ENCODE peak calls at places on chromosomes 5 and 9, in eight cellular contexts. One of them, this sample, is unnamed.

GRCh38 chr5:174811438-174811837 is 87.1 kb downstream of the MSX2 start:
- DNase-seq in Calu3: no peak
- DNase-seq in IMR-90: no peak
- DNase-seq in H4: no peak
- DNase-seq in posterior cingulate gyrus: no peak
- DNase-seq in HuH-7: no peak
- DNase-seq in stimulated activated CD8-positive, alpha-beta memory T cell treated with anti-CD3 and anti-CD28 coated beads, Interleukin-4, amount 100 ng/mL, for 4 hours: no peak
- DNase-seq in effector CD4-positive, alpha-beta T cell: no peak
- DNase-seq in this sample: no peak

GRCh38 chr9:131237931-131238401 is 38.3 kb downstream of the FAM78A start:
- DNase-seq in H4: peak
- DNase-seq in IMR-90: peak
- DNase-seq in posterior cingulate gyrus: peak
- DNase-seq in effector CD4-positive, alpha-beta T cell: peak
- DNase-seq in Calu3: no peak
- DNase-seq in stimulated activated CD8-positive, alpha-beta memory T cell treated with anti-CD3 and anti-CD28 coated beads, Interleukin-4, amount 100 ng/mL, for 4 hours: peak
- DNase-seq in HuH-7: no peak
- DNase-seq in this sample: no peak

GRCh38 chr5:71653119-71653518 is 66.0 kb upstream of the CARTPT start:
- DNase-seq in H4: no peak
- DNase-seq in posterior cingulate gyrus: no peak
- DNase-seq in stimulated activated CD8-positive, alpha-beta memory T cell treated with anti-CD3 and anti-CD28 coated beads, Interleukin-4, amount 100 ng/mL, for 4 hours: no peak
- DNase-seq in HuH-7: no peak
- DNase-seq in Calu3: no peak
- DNase-seq in IMR-90: no peak
- DNase-seq in effector CD4-positive, alpha-beta T cell: no peak
- DNase-seq in this sample: no peak

GRCh38 chr5:32522429-32523143 is 62.8 kb upstream of the SUB1 start:
- DNase-seq in posterior cingulate gyrus: no peak
- DNase-seq in IMR-90: peak
- DNase-seq in Calu3: no peak
- DNase-seq in HuH-7: no peak
- DNase-seq in stimulated activated CD8-positive, alpha-beta memory T cell treated with anti-CD3 and anti-CD28 coated beads, Interleukin-4, amount 100 ng/mL, for 4 hours: no peak
- DNase-seq in effector CD4-positive, alpha-beta T cell: no peak
- DNase-seq in H4: peak
- DNase-seq in this sample: no peak

GRCh38 chr9:114291064-114291474 is 31.8 kb upstream of the ORM1 start:
- DNase-seq in H4: peak
- DNase-seq in Calu3: peak
- DNase-seq in effector CD4-positive, alpha-beta T cell: peak
- DNase-seq in posterior cingulate gyrus: peak
- DNase-seq in stimulated activated CD8-positive, alpha-beta memory T cell treated with anti-CD3 and anti-CD28 coated beads, Interleukin-4, amount 100 ng/mL, for 4 hours: peak
- DNase-seq in HuH-7: peak
- DNase-seq in IMR-90: peak
- DNase-seq in this sample: peak

GRCh38 chr5:88690619-88691560 is 192.1 kb downstream of the MEF2C start:
- DNase-seq in IMR-90: peak
- DNase-seq in HuH-7: peak
- DNase-seq in Calu3: peak
- DNase-seq in posterior cingulate gyrus: peak
- DNase-seq in effector CD4-positive, alpha-beta T cell: peak
- DNase-seq in stimulated activated CD8-positive, alpha-beta memory T cell treated with anti-CD3 and anti-CD28 coated beads, Interleukin-4, amount 100 ng/mL, for 4 hours: peak
- DNase-seq in H4: peak
- DNase-seq in this sample: peak

GRCh38 chr9:124784503-124784902 is 7.6 kb downstream of the OLFML2A start:
- DNase-seq in HuH-7: no peak
- DNase-seq in effector CD4-positive, alpha-beta T cell: no peak
- DNase-seq in Calu3: no peak
- DNase-seq in IMR-90: no peak
- DNase-seq in H4: no peak
- DNase-seq in posterior cingulate gyrus: no peak
- DNase-seq in stimulated activated CD8-positive, alpha-beta memory T cell treated with anti-CD3 and anti-CD28 coated beads, Interleukin-4, amount 100 ng/mL, for 4 hours: no peak
- DNase-seq in this sample: no peak

GRCh38 chr9:126709241-126709640 is 95.5 kb downstream of the LMX1B start:
- DNase-seq in H4: peak
- DNase-seq in Calu3: no peak
- DNase-seq in IMR-90: no peak
- DNase-seq in effector CD4-positive, alpha-beta T cell: no peak
- DNase-seq in posterior cingulate gyrus: no peak
- DNase-seq in HuH-7: no peak
- DNase-seq in stimulated activated CD8-positive, alpha-beta memory T cell treated with anti-CD3 and anti-CD28 coated beads, Interleukin-4, amount 100 ng/mL, for 4 hours: no peak
- DNase-seq in this sample: no peak

GRCh38 chr9:486156-486555 is 271.5 kb downstream of the DOCK8 start:
- DNase-seq in IMR-90: no peak
- DNase-seq in effector CD4-positive, alpha-beta T cell: no peak
- DNase-seq in HuH-7: no peak
- DNase-seq in Calu3: no peak
- DNase-seq in stimulated activated CD8-positive, alpha-beta memory T cell treated with anti-CD3 and anti-CD28 coated beads, Interleukin-4, amount 100 ng/mL, for 4 hours: no peak
- DNase-seq in H4: no peak
- DNase-seq in posterior cingulate gyrus: no peak
- DNase-seq in this sample: no peak

GRCh38 chr9:134671341-134672113 is 29.9 kb downstream of the COL5A1 start:
- DNase-seq in stimulated activated CD8-positive, alpha-beta memory T cell treated with anti-CD3 and anti-CD28 coated beads, Interleukin-4, amount 100 ng/mL, for 4 hours: no peak
- DNase-seq in Calu3: no peak
- DNase-seq in posterior cingulate gyrus: no peak
- DNase-seq in effector CD4-positive, alpha-beta T cell: no peak
- DNase-seq in H4: no peak
- DNase-seq in HuH-7: no peak
- DNase-seq in IMR-90: no peak
- DNase-seq in this sample: no peak

GRCh38 chr9:113299800-113300292 is 3.3 kb downstream of the RNF183 start:
- DNase-seq in HuH-7: no peak
- DNase-seq in H4: peak
- DNase-seq in stimulated activated CD8-positive, alpha-beta memory T cell treated with anti-CD3 and anti-CD28 coated beads, Interleukin-4, amount 100 ng/mL, for 4 hours: no peak
- DNase-seq in effector CD4-positive, alpha-beta T cell: no peak
- DNase-seq in posterior cingulate gyrus: no peak
- DNase-seq in IMR-90: no peak
- DNase-seq in Calu3: peak
- DNase-seq in this sample: no peak

GRCh38 chr5:16152601-16153568 is 26.7 kb downstream of the MARCHF11 start:
- DNase-seq in HuH-7: no peak
- DNase-seq in effector CD4-positive, alpha-beta T cell: no peak
- DNase-seq in posterior cingulate gyrus: no peak
- DNase-seq in stimulated activated CD8-positive, alpha-beta memory T cell treated with anti-CD3 and anti-CD28 coated beads, Interleukin-4, amount 100 ng/mL, for 4 hours: no peak
- DNase-seq in IMR-90: no peak
- DNase-seq in H4: no peak
- DNase-seq in Calu3: no peak
- DNase-seq in this sample: no peak

GRCh38 chr5:168401226-168401625 is 85.0 kb upstream of the RARS1 start:
- DNase-seq in Calu3: peak
- DNase-seq in IMR-90: no peak
- DNase-seq in posterior cingulate gyrus: no peak
- DNase-seq in effector CD4-positive, alpha-beta T cell: no peak
- DNase-seq in HuH-7: no peak
- DNase-seq in H4: no peak
- DNase-seq in stimulated activated CD8-positive, alpha-beta memory T cell treated with anti-CD3 and anti-CD28 coated beads, Interleukin-4, amount 100 ng/mL, for 4 hours: no peak
- DNase-seq in this sample: no peak

GRCh38 chr9:116904165-116904564 is 217.1 kb downstream of the TRIM32 start:
- DNase-seq in Calu3: no peak
- DNase-seq in IMR-90: no peak
- DNase-seq in posterior cingulate gyrus: no peak
- DNase-seq in stimulated activated CD8-positive, alpha-beta memory T cell treated with anti-CD3 and anti-CD28 coated beads, Interleukin-4, amount 100 ng/mL, for 4 hours: no peak
- DNase-seq in H4: no peak
- DNase-seq in HuH-7: no peak
- DNase-seq in effector CD4-positive, alpha-beta T cell: no peak
- DNase-seq in this sample: no peak

GRCh38 chr5:141757402-141757801 is 75.4 kb upstream of the ARAP3 start:
- DNase-seq in Calu3: peak
- DNase-seq in HuH-7: peak
- DNase-seq in IMR-90: peak
- DNase-seq in stimulated activated CD8-positive, alpha-beta memory T cell treated with anti-CD3 and anti-CD28 coated beads, Interleukin-4, amount 100 ng/mL, for 4 hours: no peak
- DNase-seq in posterior cingulate gyrus: no peak
- DNase-seq in H4: peak
- DNase-seq in effector CD4-positive, alpha-beta T cell: no peak
- DNase-seq in this sample: peak

GRCh38 chr5:95617057-95617456 is 2.8 kb upstream of the GPR150 start:
- DNase-seq in stimulated activated CD8-positive, alpha-beta memory T cell treated with anti-CD3 and anti-CD28 coated beads, Interleukin-4, amount 100 ng/mL, for 4 hours: no peak
- DNase-seq in Calu3: no peak
- DNase-seq in H4: no peak
- DNase-seq in effector CD4-positive, alpha-beta T cell: no peak
- DNase-seq in HuH-7: no peak
- DNase-seq in posterior cingulate gyrus: no peak
- DNase-seq in IMR-90: peak
- DNase-seq in this sample: no peak

GRCh38 chr9:114046876-114047275 is 31.2 kb downstream of the AMBP start:
- DNase-seq in H4: no peak
- DNase-seq in effector CD4-positive, alpha-beta T cell: no peak
- DNase-seq in IMR-90: peak
- DNase-seq in stimulated activated CD8-positive, alpha-beta memory T cell treated with anti-CD3 and anti-CD28 coated beads, Interleukin-4, amount 100 ng/mL, for 4 hours: no peak
- DNase-seq in Calu3: no peak
- DNase-seq in HuH-7: no peak
- DNase-seq in posterior cingulate gyrus: no peak
- DNase-seq in this sample: no peak

GRCh38 chr5:116531635-116532034 is 43.0 kb downstream of the SEMA6A start:
- DNase-seq in effector CD4-positive, alpha-beta T cell: no peak
- DNase-seq in H4: no peak
- DNase-seq in posterior cingulate gyrus: no peak
- DNase-seq in HuH-7: no peak
- DNase-seq in stimulated activated CD8-positive, alpha-beta memory T cell treated with anti-CD3 and anti-CD28 coated beads, Interleukin-4, amount 100 ng/mL, for 4 hours: no peak
- DNase-seq in Calu3: no peak
- DNase-seq in IMR-90: no peak
- DNase-seq in this sample: peak

GRCh38 chr9:88691811-88692210 is 156.8 kb downstream of the NXNL2 start:
- DNase-seq in HuH-7: no peak
- DNase-seq in posterior cingulate gyrus: no peak
- DNase-seq in IMR-90: peak
- DNase-seq in effector CD4-positive, alpha-beta T cell: no peak
- DNase-seq in stimulated activated CD8-positive, alpha-beta memory T cell treated with anti-CD3 and anti-CD28 coated beads, Interleukin-4, amount 100 ng/mL, for 4 hours: no peak
- DNase-seq in H4: no peak
- DNase-seq in Calu3: no peak
- DNase-seq in this sample: no peak

GRCh38 chr9:4854191-4854590 is 61.4 kb downstream of the RCL1 start:
- DNase-seq in effector CD4-positive, alpha-beta T cell: no peak
- DNase-seq in IMR-90: no peak
- DNase-seq in H4: no peak
- DNase-seq in posterior cingulate gyrus: no peak
- DNase-seq in stimulated activated CD8-positive, alpha-beta memory T cell treated with anti-CD3 and anti-CD28 coated beads, Interleukin-4, amount 100 ng/mL, for 4 hours: no peak
- DNase-seq in HuH-7: no peak
- DNase-seq in Calu3: no peak
- DNase-seq in this sample: no peak

GRCh38 chr9:14296462-14296861 is 17.5 kb downstream of the NFIB start:
- DNase-seq in posterior cingulate gyrus: no peak
- DNase-seq in IMR-90: no peak
- DNase-seq in stimulated activated CD8-positive, alpha-beta memory T cell treated with anti-CD3 and anti-CD28 coated beads, Interleukin-4, amount 100 ng/mL, for 4 hours: no peak
- DNase-seq in HuH-7: no peak
- DNase-seq in Calu3: peak
- DNase-seq in effector CD4-positive, alpha-beta T cell: no peak
- DNase-seq in H4: no peak
- DNase-seq in this sample: no peak

GRCh38 chr5:175867587-175868347 is 3.6 kb upstream of the CPLX2 start:
- DNase-seq in Calu3: peak
- DNase-seq in HuH-7: peak
- DNase-seq in stimulated activated CD8-positive, alpha-beta memory T cell treated with anti-CD3 and anti-CD28 coated beads, Interleukin-4, amount 100 ng/mL, for 4 hours: no peak
- DNase-seq in effector CD4-positive, alpha-beta T cell: no peak
- DNase-seq in H4: peak
- DNase-seq in posterior cingulate gyrus: no peak
- DNase-seq in IMR-90: no peak
- DNase-seq in this sample: peak

GRCh38 chr9:119509291-119509905 is 140.2 kb upstream of the BRINP1 start:
- DNase-seq in Calu3: no peak
- DNase-seq in effector CD4-positive, alpha-beta T cell: no peak
- DNase-seq in H4: no peak
- DNase-seq in IMR-90: no peak
- DNase-seq in stimulated activated CD8-positive, alpha-beta memory T cell treated with anti-CD3 and anti-CD28 coated beads, Interleukin-4, amount 100 ng/mL, for 4 hours: no peak
- DNase-seq in posterior cingulate gyrus: no peak
- DNase-seq in HuH-7: no peak
- DNase-seq in this sample: no peak

GRCh38 chr9:3007331-3007730 is 163.4 kb upstream of the PUM3 start:
- DNase-seq in HuH-7: no peak
- DNase-seq in H4: no peak
- DNase-seq in effector CD4-positive, alpha-beta T cell: no peak
- DNase-seq in posterior cingulate gyrus: no peak
- DNase-seq in IMR-90: no peak
- DNase-seq in stimulated activated CD8-positive, alpha-beta memory T cell treated with anti-CD3 and anti-CD28 coated beads, Interleukin-4, amount 100 ng/mL, for 4 hours: no peak
- DNase-seq in Calu3: peak
- DNase-seq in this sample: peak

GRCh38 chr5:126777257-126777973 is 479 bp downstream of the LMNB1 start:
- DNase-seq in stimulated activated CD8-positive, alpha-beta memory T cell treated with anti-CD3 and anti-CD28 coated beads, Interleukin-4, amount 100 ng/mL, for 4 hours: peak
- DNase-seq in Calu3: peak
- DNase-seq in IMR-90: peak
- DNase-seq in effector CD4-positive, alpha-beta T cell: peak
- DNase-seq in HuH-7: no peak
- DNase-seq in posterior cingulate gyrus: peak
- DNase-seq in H4: peak
- DNase-seq in this sample: peak

This sample was measured in Caco-2.